ENCODE peak calls at places on chromosomes 16 and 17, in five cellular contexts. O, S, P, I and V are unnamed samples.

GRCh38 chr17:61416540-61417363 is 17.1 kb downstream of the TBX2 start:
- DNase-seq in I (peak; percentile 91), O (peak; percentile 62), S (peak; percentile 90), P (peak; percentile 92), V (peak; percentile 94)

GRCh38 chr16:17339764-17340541 is 130.8 kb downstream of the XYLT1 start:
- DNase-seq in S (no peak), I (no peak), P (no peak), O (peak; percentile 48), V (no peak)

GRCh38 chr16:85528528-85529387 is 84.4 kb upstream of the GSE1 start:
- DNase-seq in P (no peak), I (no peak), S (no peak), O (no peak), V (no peak)

GRCh38 chr16:80125677-80126076 is 415.1 kb upstream of the DYNLRB2 start:
- DNase-seq in P (no peak), I (peak; percentile 2), S (no peak), O (no peak), V (no peak)

GRCh38 chr17:78925234-78925633 is at the start of gene TIMP2:
- DNase-seq in P (peak; percentile 94), I (peak; percentile 90), O (peak; percentile 74), S (peak; percentile 92), V (peak; percentile 95)

GRCh38 chr17:64066709-64067108 is 46.3 kb upstream of the ICAM2 start:
- DNase-seq in S (no peak), P (no peak), I (no peak), O (no peak), V (no peak)

GRCh38 chr17:18246880-18247612 is 11.5 kb downstream of the FLII start:
- DNase-seq in O (peak; percentile 69), S (peak; percentile 93), P (peak; percentile 94), I (peak; percentile 95), V (peak; percentile 85)

GRCh38 chr16:48300391-48300856 is 53.1 kb upstream of the ABCC11 start:
- DNase-seq in S (no peak), P (no peak), O (no peak), I (peak; percentile 48), V (no peak)

GRCh38 chr16:51113254-51114125 is 37.6 kb downstream of the SALL1 start:
- DNase-seq in S (no peak), O (no peak), I (no peak), P (no peak), V (no peak)

GRCh38 chr16:48870141-48870540 is 260.2 kb upstream of the N4BP1 start:
- DNase-seq in I (no peak), S (no peak), P (no peak), O (no peak), V (no peak)

GRCh38 chr17:31256936-31257335 is 40.1 kb downstream of the OMG start:
- DNase-seq in I (no peak), O (no peak), P (no peak), S (no peak), V (no peak)

GRCh38 chr17:2904135-2904534 is 107.9 kb downstream of the RAP1GAP2 start:
- DNase-seq in P (no peak), S (peak; percentile 48), O (peak; percentile 17), I (no peak), V (no peak)

GRCh38 chr17:6551909-6552768 is 4.2 kb downstream of the PITPNM3 start:
- DNase-seq in I (peak; percentile 70), P (peak; percentile 88), S (peak; percentile 87), O (peak; percentile 68), V (no peak)

GRCh38 chr17:76145231-76146052 is 4.4 kb upstream of the FOXJ1 start:
- DNase-seq in O (no peak), S (no peak), I (no peak), P (no peak), V (no peak)

GRCh38 chr16:54957403-54957802 is 26.7 kb downstream of the IRX5 start:
- DNase-seq in P (no peak), I (peak; percentile 25), S (no peak), O (no peak), V (peak; percentile 57)

GRCh38 chr16:17334096-17334495 is 136.7 kb downstream of the XYLT1 start:
- DNase-seq in I (peak; percentile 65), O (no peak), S (no peak), P (no peak), V (no peak)

GRCh38 chr16:64019339-64019738 is 1102.5 kb downstream of the CDH11 start:
- DNase-seq in I (no peak), S (no peak), P (no peak), O (no peak), V (no peak)

GRCh38 chr17:13797863-13798262 is 196.1 kb upstream of the HS3ST3A1 start:
- DNase-seq in S (no peak), P (no peak), I (no peak), O (no peak), V (no peak)

GRCh38 chr16:72856797-72857196 is 191.1 kb downstream of the ZFHX3 start:
- DNase-seq in P (peak; percentile 47), I (peak; percentile 34), O (no peak), S (no peak), V (no peak)

GRCh38 chr17:66767164-66767933 is 67.6 kb upstream of the CACNG5 start:
- DNase-seq in P (no peak), O (no peak), I (no peak), S (no peak), V (peak; percentile 56)

GRCh38 chr16:397135-397661 is at the start of gene NME4:
- DNase-seq in P (peak; percentile 67), O (no peak), I (peak; percentile 35), S (no peak), V (peak; percentile 45)

GRCh38 chr17:77542551-77543490 is 402.1 kb downstream of the SEC14L1 start:
- DNase-seq in S (peak; percentile 81), I (peak; percentile 84), P (peak; percentile 79), O (peak; percentile 79), V (peak; percentile 95)

GRCh38 chr16:11325404-11326083 is 19.7 kb upstream of the RMI2 start:
- DNase-seq in I (no peak), O (no peak), S (no peak), P (no peak), V (no peak)

DNA sequence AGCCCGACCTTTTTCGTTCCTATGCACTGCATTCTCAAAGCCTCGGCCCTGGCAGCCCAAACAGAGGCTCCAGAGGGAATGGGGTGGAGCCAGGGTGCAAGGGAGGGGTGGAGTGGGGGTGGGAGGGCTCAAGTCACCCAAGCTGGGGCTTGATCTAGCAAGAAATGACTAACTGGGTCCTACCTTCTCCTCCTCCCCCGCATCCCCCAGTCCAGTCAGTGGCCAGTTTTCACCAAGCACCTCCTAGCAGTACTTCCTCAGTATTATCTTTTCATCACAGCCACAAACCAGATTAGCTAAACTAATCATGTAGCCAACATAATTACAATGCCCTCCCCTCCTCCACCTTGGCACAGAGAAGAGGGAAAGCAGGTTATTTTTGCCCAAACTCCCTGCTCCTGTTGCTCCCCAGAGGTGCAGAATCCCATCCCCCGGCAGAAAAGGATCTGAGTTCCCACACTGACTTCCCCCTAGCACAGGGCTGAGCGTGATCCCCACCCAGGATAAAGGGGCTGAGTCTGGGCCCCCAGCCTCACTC is 2.2 kb downstream of the JUP start:
- DNase-seq in O (peak; percentile 45), S (no peak), I (peak; percentile 14), P (no peak), V (no peak)
- H3K27ac ChIP-seq in O (peak overlapping the region; percentile 99), S (peak overlapping the region; percentile 93), I (no peak overlapping the region), P (peak overlapping the region; percentile 87), V (no peak overlapping the region)

DNA sequence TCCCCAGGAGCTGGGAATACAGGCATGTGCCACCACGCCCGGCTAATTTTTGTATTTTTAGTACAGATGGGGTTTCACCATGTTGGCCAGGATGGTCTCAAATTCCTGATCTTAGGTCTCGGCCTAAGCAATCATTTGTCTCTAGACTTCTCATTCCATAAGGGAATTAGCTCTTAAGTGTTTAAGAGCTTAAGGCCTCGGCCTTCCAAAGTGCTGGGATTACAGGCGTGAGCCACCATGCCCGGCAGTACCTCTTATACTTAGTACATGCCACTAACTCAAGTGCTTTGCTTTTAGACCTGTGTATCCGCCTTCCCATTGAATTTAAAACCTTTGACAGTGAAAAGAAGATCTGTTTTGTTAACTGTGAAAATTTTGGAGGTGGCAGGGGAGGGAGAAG is 16.6 kb upstream of the IL21R start:
- DNase-seq in I (no peak), O (no peak), S (no peak), P (no peak), V (no peak)
- H3K9me3 ChIP-seq in I (no peaks in the 10 kb centered on the region), O (peaks cover 11% of the 10 kb centered on the region), S (no peaks in the 10 kb centered on the region), P (no peaks in the 10 kb centered on the region), V (no peaks in the 10 kb centered on the region)

GRCh38 chr17:81690549-81690948 is 6.7 kb downstream of the HGS start:
- DNase-seq in O (no peak), P (no peak), S (no peak), I (no peak), V (no peak)

GRCh38 chr17:81687770-81688541 is 4.1 kb downstream of the HGS start:
- DNase-seq in I (no peak), S (no peak), O (no peak), P (no peak), V (no peak)

GRCh38 chr17:81686614-81687013 is 2.8 kb downstream of the HGS start:
- DNase-seq in I (no peak), S (no peak), P (no peak), O (no peak), V (no peak)

GRCh38 chr17:81690066-81690465 is 6.3 kb downstream of the HGS start:
- DNase-seq in I (no peak), S (no peak), O (no peak), P (no peak), V (no peak)

DNA sequence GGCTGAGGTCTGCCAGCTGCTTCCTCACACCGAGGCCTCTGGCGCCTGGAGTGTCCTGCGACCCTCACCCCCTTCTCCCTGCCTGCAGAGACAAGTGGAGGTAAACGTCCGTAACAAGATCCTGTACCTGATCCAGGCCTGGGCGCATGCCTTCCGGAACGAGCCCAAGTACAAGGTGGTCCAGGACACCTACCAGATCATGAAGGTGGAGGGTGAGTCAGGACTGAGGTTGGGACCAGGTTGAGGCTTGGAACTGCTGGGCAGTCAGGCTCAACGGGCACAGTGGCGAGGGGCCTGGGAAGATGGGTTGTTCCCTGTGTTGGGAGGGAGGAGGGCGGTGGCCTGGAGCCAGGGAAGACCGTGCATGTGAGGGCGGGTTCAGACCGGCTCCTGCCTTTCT is 4.8 kb downstream of the HGS start:
- DNase-seq in O (no peak), I (no peak), S (no peak), P (no peak), V (no peak)
- H3K36me3 ChIP-seq in O (peaks cover 6% of the 10 kb centered on the region), I (peaks cover 82% of the 10 kb centered on the region), S (peaks cover 79% of the 10 kb centered on the region), P (peaks cover 80% of the 10 kb centered on the region), V (peaks cover 62% of the 10 kb centered on the region)

GRCh38 chr16:25063865-25064264 is 47.7 kb upstream of the LCMT1 start:
- DNase-seq in O (no peak), I (peak; percentile 95), S (no peak), P (no peak), V (no peak)

GRCh38 chr16:25066426-25066746 is 45.2 kb upstream of the LCMT1 start:
- DNase-seq in O (no peak), S (no peak), I (no peak), P (no peak), V (no peak)

GRCh38 chr16:25063102-25063501 is 47.9 kb upstream of the ARHGAP17 start:
- DNase-seq in O (no peak), P (no peak), S (no peak), I (no peak), V (peak; percentile 83)

GRCh38 chr16:25065899-25066298 is 45.6 kb upstream of the LCMT1 start:
- DNase-seq in S (no peak), O (no peak), I (no peak), P (no peak), V (no peak)

DNA sequence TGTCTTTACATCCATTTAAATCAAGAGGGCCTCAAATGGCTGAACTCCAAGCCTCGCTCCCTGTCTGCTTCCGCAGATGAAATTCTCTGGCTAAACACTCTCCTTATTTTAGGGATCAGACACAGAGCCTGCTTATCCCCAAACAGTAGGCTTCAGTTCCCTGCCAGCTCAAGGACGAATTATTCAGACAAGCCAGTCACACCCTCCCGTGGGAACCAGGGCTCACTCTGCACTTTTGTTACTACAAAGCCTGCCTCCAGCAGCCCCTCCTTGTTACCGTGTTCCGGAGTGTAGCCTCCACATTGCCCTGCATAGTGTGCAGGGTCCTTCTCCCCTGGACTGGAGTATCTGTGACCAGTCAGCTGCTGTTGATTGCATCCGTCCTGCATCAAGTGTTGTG is 46.6 kb upstream of the LCMT1 start:
- DNase-seq in I (peak; percentile 87), O (no peak), S (no peak), P (no peak), V (peak; percentile 57)
- H3K27ac ChIP-seq in I (no peak overlapping the region), O (no peak overlapping the region), S (no peak overlapping the region), P (no peak overlapping the region), V (no peak overlapping the region)